ENCODE peak calls at places on chromosomes 4 and X, in ten cellular contexts. U is osteocyte; H is progenitor cell of endocrine pancreas; S is Calu3; L is endodermal cell; A is ovary; T is CD4-positive, alpha-beta T cell; G is heart left ventricle; O is lung; C is cardiac muscle cell. W is an unnamed sample.

GRCh38 chr4:183289688-183290087 is 30.4 kb downstream of the CLDN22 start:
- DNase-seq in H (no peak), S (peak; percentile 36), L (peak; percentile 74), U (no peak), G (no peak), A (no peak), C (no peak), O (no peak), T (no peak), W (no peak)

GRCh38 chr4:6575503-6576240 is 683 bp downstream of the MAN2B2 start:
- DNase-seq in S (no peak), U (no peak), H (no peak), L (no peak), T (no peak), G (no peak), O (no peak), A (no peak), C (no peak), W (no peak)

GRCh38 chrX:5876984-5877655 is 351.5 kb downstream of the NLGN4X start:
- DNase-seq in A (no peak), L (peak; percentile 70), T (no peak), H (peak; percentile 21), S (no peak), O (peak; percentile 32), G (peak; percentile 34), C (peak; percentile 75), U (no peak), W (peak; percentile 34)

GRCh38 chr4:112142152-112142551 is 3.1 kb upstream of the FAM241A start:
- DNase-seq in L (no peak), H (no peak), C (no peak), O (no peak), S (no peak), A (no peak), G (no peak), U (no peak), T (no peak), W (no peak)

GRCh38 chrX:13911581-13911980 is 94.7 kb upstream of the GPM6B start:
- DNase-seq in A (no peak), T (no peak), C (no peak), O (no peak), G (no peak), S (no peak), L (no peak), H (no peak), U (no peak), W (no peak)

GRCh38 chr4:182645511-182645910 is 271.7 kb downstream of the DCTD start:
- DNase-seq in C (no peak), L (no peak), O (no peak), H (no peak), G (no peak), T (no peak), U (no peak), S (no peak), A (no peak), W (no peak)

GRCh38 chr4:16745009-16745408 is 153.4 kb downstream of the LDB2 start:
- DNase-seq in U (no peak), O (no peak), A (no peak), T (no peak), H (no peak), S (no peak), G (no peak), L (no peak), C (no peak), W (no peak)

GRCh38 chr4:18934197-18934596 is 912.6 kb upstream of the LCORL start:
- DNase-seq in O (no peak), T (no peak), H (no peak), C (no peak), A (no peak), G (no peak), S (no peak), L (no peak), U (no peak), W (no peak)

GRCh38 chrX:114611018-114611619 is 27.2 kb downstream of the HTR2C start:
- DNase-seq in O (peak; percentile 43), U (no peak), T (no peak), C (peak; percentile 76), S (peak; percentile 31), A (no peak), L (peak; percentile 64), H (peak; percentile 15), G (no peak), W (peak; percentile 14)

GRCh38 chrX:139889760-139890159 is 43.1 kb downstream of the ATP11C start:
- DNase-seq in O (no peak), T (no peak), S (no peak), L (no peak), U (no peak), G (no peak), H (no peak), A (no peak), C (no peak), W (no peak)

GRCh38 chrX:141341743-141342142 is 99.4 kb upstream of the SPANXC start:
- DNase-seq in C (no peak), L (no peak), T (no peak), G (no peak), U (no peak), O (no peak), A (no peak), S (no peak), H (no peak), W (no peak)

GRCh38 chrX:26100421-26100920 is 37.7 kb upstream of the MAGEB18 start:
- DNase-seq in G (no peak), C (no peak), O (no peak), L (no peak), S (no peak), A (no peak), T (no peak), U (no peak), H (no peak), W (no peak)

GRCh38 chrX:1502241-1502640 is 34.7 kb downstream of the P2RY8 start:
- DNase-seq in C (no peak), T (no peak), G (no peak), A (no peak), O (no peak), U (peak; percentile 72), L (no peak), S (no peak), H (no peak), W (no peak)

GRCh38 chr4:6225469-6225868 is 25.1 kb upstream of the JAKMIP1 start:
- DNase-seq in C (peak; percentile 80), A (no peak), U (peak; percentile 60), S (no peak), G (no peak), T (no peak), O (no peak), L (peak; percentile 93), H (peak; percentile 47), W (peak; percentile 67)

GRCh38 chr4:38034986-38035882 is 75.0 kb downstream of the PTTG2 start:
- DNase-seq in C (peak; percentile 78), U (no peak), T (peak; percentile 9), H (no peak), L (no peak), A (no peak), S (peak; percentile 55), G (no peak), O (no peak), W (peak; percentile 42)

GRCh38 chr4:126969360-126969759 is 663.4 kb upstream of the INTU start:
- DNase-seq in H (no peak), S (no peak), G (no peak), O (no peak), A (no peak), U (no peak), C (no peak), L (no peak), T (no peak), W (no peak)

GRCh38 chrX:23327104-23327503 is 7.5 kb upstream of the PTCHD1 start:
- DNase-seq in U (no peak), O (no peak), A (no peak), G (no peak), T (no peak), H (no peak), C (peak; percentile 72), L (no peak), S (no peak), W (no peak)

GRCh38 chr4:21811576-21811975 is 137.0 kb downstream of the KCNIP4 start:
- DNase-seq in L (no peak), A (no peak), U (no peak), C (no peak), H (no peak), O (no peak), T (no peak), G (no peak), S (no peak), W (no peak)
- TF ChIP-seq CTCF in L (no peak), A (no peak), U (no peak), C (no peak), H (no peak), O (no peak), T (no peak), G (no peak), S (no peak), W (no peak)

GRCh38 chr4:150215601-150216000 is 137.4 kb downstream of the DCLK2 start:
- DNase-seq in H (no peak), C (peak; percentile 10), G (no peak), A (no peak), L (no peak), U (no peak), T (no peak), S (peak; percentile 15), O (no peak), W (no peak)

GRCh38 chr4:150211821-150212445 is 133.7 kb downstream of the DCLK2 start:
- DNase-seq in T (no peak), C (no peak), H (no peak), A (no peak), S (no peak), L (no peak), G (no peak), O (no peak), U (no peak), W (no peak)

GRCh38 chr4:150212485-150212884 is 134.2 kb downstream of the DCLK2 start:
- DNase-seq in C (no peak), U (no peak), L (no peak), A (no peak), O (no peak), G (no peak), H (no peak), T (no peak), S (no peak), W (no peak)

GRCh38 chr4:150211016-150211415 is 132.8 kb downstream of the DCLK2 start:
- DNase-seq in U (no peak), T (no peak), C (no peak), A (no peak), H (no peak), S (no peak), L (no peak), O (no peak), G (no peak), W (no peak)

GRCh38 chr4:150212927-150213326 is 134.7 kb downstream of the DCLK2 start:
- DNase-seq in S (no peak), U (no peak), T (no peak), G (no peak), H (no peak), O (no peak), A (no peak), L (no peak), C (no peak), W (no peak)
- TF ChIP-seq CTCF in S (no peak), U (no peak), T (no peak), G (no peak), H (no peak), O (no peak), A (no peak), L (no peak), C (no peak), W (no peak)

GRCh38 chr4:137069473-137069872 is 462.8 kb downstream of the PCDH18 start:
- DNase-seq in G (no peak), S (no peak), H (no peak), U (no peak), A (no peak), O (no peak), L (no peak), C (no peak), T (no peak), W (no peak)
- TF ChIP-seq CTCF in G (no peak), S (no peak), H (no peak), U (no peak), A (no peak), O (no peak), L (peak; percentile 35), C (no peak), T (no peak), W (no peak)

GRCh38 chrX:30039768-30040167 is 175.6 kb upstream of the MAGEB2 start:
- DNase-seq in C (no peak), O (no peak), G (no peak), A (no peak), U (no peak), H (no peak), L (no peak), S (no peak), T (no peak), W (no peak)
- TF ChIP-seq CTCF in C (no peak), O (no peak), G (no peak), A (no peak), U (no peak), H (no peak), L (no peak), S (no peak), T (no peak), W (no peak)